ENCODE peak calls at places on chromosomes 13 and 19, in five cellular contexts. One of them, this sample, is unnamed. For H3K36me3, the result is how much of the 10 kb centered on the place peaks cover.

GRCh38 chr13:77510156-77510555 is 25.4 kb upstream of the SCEL start:
- DNase-seq in ovary: no peak
- DNase-seq in colonic mucosa: no peak
- DNase-seq in effector memory CD4-positive, alpha-beta T cell: no peak
- DNase-seq in left lung: no peak
- DNase-seq in this sample: no peak

GRCh38 chr19:11383706-11384048 is 437 bp downstream of the EPOR start:
- DNase-seq in colonic mucosa: no peak
- DNase-seq in left lung: no peak
- DNase-seq in effector memory CD4-positive, alpha-beta T cell: no peak
- DNase-seq in ovary: no peak
- DNase-seq in this sample: no peak

GRCh38 chr19:40740747-40741146 is 9.5 kb downstream of the ACTMAP start:
- DNase-seq in colonic mucosa: peak
- DNase-seq in effector memory CD4-positive, alpha-beta T cell: no peak
- DNase-seq in ovary: no peak
- DNase-seq in left lung: no peak
- DNase-seq in this sample: peak

GRCh38 chr19:41848666-41849065 is 3.8 kb downstream of the DMRTC2 start:
- DNase-seq in colonic mucosa: no peak
- DNase-seq in left lung: no peak
- DNase-seq in ovary: no peak
- DNase-seq in effector memory CD4-positive, alpha-beta T cell: no peak
- DNase-seq in this sample: no peak

GRCh38 chr19:44745386-44745831 is 3.1 kb upstream of the BCL3 start:
- DNase-seq in ovary: peak
- DNase-seq in left lung: peak
- DNase-seq in effector memory CD4-positive, alpha-beta T cell: no peak
- DNase-seq in colonic mucosa: peak
- DNase-seq in this sample: peak

GRCh38 chr19:3420909-3421619 is 54.7 kb downstream of the NFIC start:
- DNase-seq in ovary: no peak
- DNase-seq in effector memory CD4-positive, alpha-beta T cell: no peak
- DNase-seq in left lung: no peak
- DNase-seq in colonic mucosa: no peak
- DNase-seq in this sample: no peak

GRCh38 chr13:103291693-103292572 is 225.7 kb upstream of the SLC10A2 start:
- DNase-seq in ovary: no peak
- DNase-seq in effector memory CD4-positive, alpha-beta T cell: no peak
- DNase-seq in colonic mucosa: no peak
- DNase-seq in left lung: no peak
- DNase-seq in this sample: no peak

GRCh38 chr19:1098177-1099051 is 3.2 kb upstream of the POLR2E start:
- DNase-seq in effector memory CD4-positive, alpha-beta T cell: no peak
- DNase-seq in colonic mucosa: peak
- DNase-seq in left lung: no peak
- DNase-seq in ovary: no peak
- DNase-seq in this sample: peak

GRCh38 chr13:64471916-64472315 is 2758.2 kb downstream of the PCDH9 start:
- DNase-seq in left lung: no peak
- DNase-seq in ovary: no peak
- DNase-seq in effector memory CD4-positive, alpha-beta T cell: no peak
- DNase-seq in colonic mucosa: no peak
- DNase-seq in this sample: no peak

GRCh38 chr19:42076375-42076944 is 494 bp downstream of the ZNF574 start:
- DNase-seq in effector memory CD4-positive, alpha-beta T cell: no peak
- DNase-seq in ovary: peak
- DNase-seq in left lung: no peak
- DNase-seq in colonic mucosa: peak
- DNase-seq in this sample: no peak

GRCh38 chr19:48512504-48513288 is 1.1 kb upstream of the LMTK3 start:
- DNase-seq in effector memory CD4-positive, alpha-beta T cell: no peak
- DNase-seq in ovary: no peak
- DNase-seq in colonic mucosa: no peak
- DNase-seq in left lung: no peak
- DNase-seq in this sample: no peak

GRCh38 chr19:20558011-20558410 is 7.6 kb downstream of the ZNF737 start:
- DNase-seq in ovary: peak
- DNase-seq in left lung: no peak
- DNase-seq in effector memory CD4-positive, alpha-beta T cell: no peak
- DNase-seq in colonic mucosa: no peak
- DNase-seq in this sample: no peak

GRCh38 chr13:113629814-113630213 is 28.2 kb downstream of the ATP4B start:
- DNase-seq in effector memory CD4-positive, alpha-beta T cell: no peak
- DNase-seq in ovary: peak
- DNase-seq in colonic mucosa: no peak
- DNase-seq in left lung: no peak
- DNase-seq in this sample: no peak

GRCh38 chr13:45658586-45659235 is 43.2 kb upstream of the ERICH6B start:
- DNase-seq in left lung: no peak
- DNase-seq in ovary: no peak
- DNase-seq in colonic mucosa: no peak
- DNase-seq in effector memory CD4-positive, alpha-beta T cell: no peak
- DNase-seq in this sample: peak

GRCh38 chr13:100490692-100491091 is 97.9 kb downstream of the GGACT start:
- DNase-seq in ovary: no peak
- DNase-seq in effector memory CD4-positive, alpha-beta T cell: no peak
- DNase-seq in left lung: no peak
- DNase-seq in colonic mucosa: no peak
- DNase-seq in this sample: no peak

GRCh38 chr13:60331249-60332012 is 65.6 kb upstream of the TDRD3 start:
- DNase-seq in effector memory CD4-positive, alpha-beta T cell: no peak
- DNase-seq in left lung: no peak
- DNase-seq in colonic mucosa: no peak
- DNase-seq in ovary: no peak
- DNase-seq in this sample: no peak

GRCh38 chr19:55642153-55643002 is 1.1 kb upstream of the ZNF581 start:
- DNase-seq in left lung: peak
- DNase-seq in colonic mucosa: peak
- DNase-seq in ovary: peak
- DNase-seq in effector memory CD4-positive, alpha-beta T cell: no peak
- DNase-seq in this sample: peak

GRCh38 chr13:112744306-112745021 is 54.6 kb downstream of the ATP11A start:
- DNase-seq in ovary: no peak
- DNase-seq in colonic mucosa: no peak
- DNase-seq in left lung: no peak
- DNase-seq in effector memory CD4-positive, alpha-beta T cell: no peak
- DNase-seq in this sample: no peak

GRCh38 chr19:29248332-29248844 is 35.4 kb upstream of the UQCRFS1 start:
- DNase-seq in colonic mucosa: no peak
- DNase-seq in ovary: no peak
- DNase-seq in left lung: no peak
- DNase-seq in effector memory CD4-positive, alpha-beta T cell: no peak
- DNase-seq in this sample: no peak

GRCh38 chr13:93259527-93260080 is 33.0 kb downstream of the GPC6 start:
- DNase-seq in effector memory CD4-positive, alpha-beta T cell: no peak
- DNase-seq in ovary: no peak
- DNase-seq in colonic mucosa: no peak
- DNase-seq in left lung: no peak
- DNase-seq in this sample: no peak

GRCh38 chr13:98022210-98022609 is 68.7 kb downstream of the IPO5 start:
- DNase-seq in effector memory CD4-positive, alpha-beta T cell: no peak
- DNase-seq in left lung: no peak
- DNase-seq in ovary: no peak
- DNase-seq in colonic mucosa: no peak
- DNase-seq in this sample: peak

GRCh38 chr13:98020271-98020670 is 66.8 kb downstream of the IPO5 start:
- DNase-seq in left lung: no peak
- DNase-seq in effector memory CD4-positive, alpha-beta T cell: no peak
- DNase-seq in colonic mucosa: no peak
- DNase-seq in ovary: no peak
- DNase-seq in this sample: no peak

GRCh38 chr13:98026457-98026857 is 73.0 kb downstream of the IPO5 start:
- DNase-seq in effector memory CD4-positive, alpha-beta T cell: no peak
- DNase-seq in colonic mucosa: no peak
- DNase-seq in ovary: no peak
- DNase-seq in left lung: no peak
- DNase-seq in this sample: peak

DNA sequence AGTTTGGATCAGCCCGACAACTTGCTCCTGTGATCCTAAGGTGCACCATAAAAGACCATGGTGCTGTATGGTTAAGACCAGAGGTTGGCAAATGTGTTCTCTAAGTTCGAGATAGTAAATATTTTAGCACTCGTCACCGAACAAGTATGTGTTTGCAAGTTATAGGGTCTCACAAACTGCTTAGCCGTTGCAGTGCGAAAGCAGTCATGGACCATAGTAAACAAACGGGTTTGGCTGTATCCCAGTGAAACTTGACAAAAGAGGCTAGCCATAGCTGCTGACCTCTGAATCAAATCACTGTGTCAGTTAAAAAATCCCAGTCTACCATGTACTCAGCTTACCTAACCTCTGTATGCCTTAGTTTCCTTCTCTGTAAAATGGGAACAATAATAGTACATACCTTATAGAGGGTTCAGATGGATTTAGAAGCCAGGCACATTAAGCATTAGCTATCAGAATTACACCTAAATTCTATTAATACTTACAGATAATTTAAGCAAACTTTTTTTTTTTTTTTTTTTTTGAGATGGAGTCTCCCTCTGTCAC is 72.1 kb downstream of the IPO5 start:
- DNase-seq in effector memory CD4-positive, alpha-beta T cell: no peak
- DNase-seq in left lung: no peak
- DNase-seq in ovary: no peak
- DNase-seq in colonic mucosa: no peak
- DNase-seq in this sample: no peak
- H3K36me3 ChIP-seq in effector memory CD4-positive, alpha-beta T cell: under half
- H3K36me3 ChIP-seq in left lung: under half
- H3K36me3 ChIP-seq in ovary: under half
- H3K36me3 ChIP-seq in colonic mucosa: under half
- H3K36me3 ChIP-seq in this sample: under half

GRCh38 chr19:15900504-15900903 is 2.6 kb upstream of the CYP4F2 start:
- DNase-seq in effector memory CD4-positive, alpha-beta T cell: no peak
- DNase-seq in colonic mucosa: no peak
- DNase-seq in ovary: no peak
- DNase-seq in left lung: no peak
- DNase-seq in this sample: no peak

GRCh38 chr19:15897026-15897737 is 692 bp downstream of the CYP4F2 start:
- DNase-seq in effector memory CD4-positive, alpha-beta T cell: no peak
- DNase-seq in colonic mucosa: no peak
- DNase-seq in ovary: no peak
- DNase-seq in left lung: no peak
- DNase-seq in this sample: no peak

GRCh38 chr19:15897738-15898276 is at the start of gene CYP4F2:
- DNase-seq in colonic mucosa: peak
- DNase-seq in ovary: no peak
- DNase-seq in left lung: no peak
- DNase-seq in effector memory CD4-positive, alpha-beta T cell: no peak
- DNase-seq in this sample: no peak

GRCh38 chr19:15905026-15905425 is 7.2 kb upstream of the CYP4F2 start:
- DNase-seq in left lung: no peak
- DNase-seq in ovary: no peak
- DNase-seq in effector memory CD4-positive, alpha-beta T cell: no peak
- DNase-seq in colonic mucosa: no peak
- DNase-seq in this sample: no peak

GRCh38 chr19:15902254-15902653 is 4.4 kb upstream of the CYP4F2 start:
- DNase-seq in colonic mucosa: no peak
- DNase-seq in effector memory CD4-positive, alpha-beta T cell: no peak
- DNase-seq in left lung: no peak
- DNase-seq in ovary: no peak
- DNase-seq in this sample: no peak
- H3K36me3 ChIP-seq in colonic mucosa: under half
- H3K36me3 ChIP-seq in effector memory CD4-positive, alpha-beta T cell: under half
- H3K36me3 ChIP-seq in left lung: under half
- H3K36me3 ChIP-seq in ovary: under half
- H3K36me3 ChIP-seq in this sample: under half

DNA sequence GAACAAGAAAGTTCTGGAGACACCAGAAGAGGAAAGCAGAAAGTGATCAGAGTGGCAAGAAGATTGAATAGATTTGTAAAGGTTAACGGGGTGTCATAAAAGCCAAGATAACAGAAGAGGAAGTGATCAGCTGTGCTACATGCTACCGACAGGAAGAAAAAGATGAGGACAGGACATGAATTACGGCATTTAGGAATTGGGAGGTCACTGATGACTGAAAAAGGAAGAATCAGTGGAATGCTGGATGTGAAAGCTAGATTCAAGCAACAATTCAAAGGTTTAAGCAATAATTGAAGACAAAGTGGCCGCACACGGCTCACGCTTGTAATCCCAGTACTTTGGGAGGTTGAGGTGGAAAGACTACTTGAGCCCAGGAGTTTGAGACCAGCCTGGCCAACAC is 15.1 kb downstream of the ZNF160 start:
- DNase-seq in colonic mucosa: no peak
- DNase-seq in effector memory CD4-positive, alpha-beta T cell: no peak
- DNase-seq in ovary: no peak
- DNase-seq in left lung: no peak
- DNase-seq in this sample: no peak
- H3K36me3 ChIP-seq in colonic mucosa: under half
- H3K36me3 ChIP-seq in effector memory CD4-positive, alpha-beta T cell: half or more
- H3K36me3 ChIP-seq in ovary: under half
- H3K36me3 ChIP-seq in left lung: under half
- H3K36me3 ChIP-seq in this sample: half or more

GRCh38 chr13:46716821-46717220 is 80.1 kb downstream of the ESD start:
- DNase-seq in left lung: no peak
- DNase-seq in ovary: no peak
- DNase-seq in effector memory CD4-positive, alpha-beta T cell: no peak
- DNase-seq in colonic mucosa: no peak
- DNase-seq in this sample: no peak

GRCh38 chr13:46720189-46720588 is 76.8 kb downstream of the ESD start:
- DNase-seq in left lung: no peak
- DNase-seq in colonic mucosa: no peak
- DNase-seq in effector memory CD4-positive, alpha-beta T cell: no peak
- DNase-seq in ovary: no peak
- DNase-seq in this sample: no peak

GRCh38 chr13:46721054-46721453 is 75.9 kb downstream of the ESD start:
- DNase-seq in colonic mucosa: peak
- DNase-seq in effector memory CD4-positive, alpha-beta T cell: no peak
- DNase-seq in left lung: no peak
- DNase-seq in ovary: peak
- DNase-seq in this sample: peak

GRCh38 chr13:46715363-46715762 is 81.6 kb downstream of the ESD start:
- DNase-seq in colonic mucosa: no peak
- DNase-seq in effector memory CD4-positive, alpha-beta T cell: no peak
- DNase-seq in left lung: no peak
- DNase-seq in ovary: no peak
- DNase-seq in this sample: no peak

DNA sequence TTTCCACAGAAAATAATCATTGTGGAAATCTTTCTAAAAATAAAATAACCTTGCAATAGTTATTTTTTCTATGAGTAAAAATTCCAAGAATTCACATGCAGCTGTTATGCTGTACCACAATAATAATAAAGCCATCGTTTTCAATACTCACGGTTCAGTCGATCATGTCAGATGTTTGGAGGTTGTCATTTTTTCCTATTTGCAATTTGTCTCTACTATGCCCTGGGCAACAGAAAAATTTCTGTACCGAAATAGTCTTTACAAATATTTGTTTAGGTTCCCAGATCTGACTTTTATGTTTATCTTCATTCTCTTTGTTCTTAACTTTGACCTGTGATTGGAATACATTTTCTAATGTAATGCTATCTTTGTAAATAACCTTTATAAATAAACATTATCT is 79.7 kb downstream of the ESD start:
- DNase-seq in effector memory CD4-positive, alpha-beta T cell: no peak
- DNase-seq in colonic mucosa: no peak
- DNase-seq in ovary: no peak
- DNase-seq in left lung: no peak
- DNase-seq in this sample: no peak
- H3K36me3 ChIP-seq in effector memory CD4-positive, alpha-beta T cell: under half
- H3K36me3 ChIP-seq in colonic mucosa: under half
- H3K36me3 ChIP-seq in ovary: under half
- H3K36me3 ChIP-seq in left lung: under half
- H3K36me3 ChIP-seq in this sample: under half

GRCh38 chr19:12660980-12661379 is 5.6 kb downstream of the MAN2B1 start:
- DNase-seq in left lung: no peak
- DNase-seq in ovary: no peak
- DNase-seq in colonic mucosa: no peak
- DNase-seq in effector memory CD4-positive, alpha-beta T cell: no peak
- DNase-seq in this sample: no peak
- H3K36me3 ChIP-seq in left lung: under half
- H3K36me3 ChIP-seq in ovary: under half
- H3K36me3 ChIP-seq in colonic mucosa: under half
- H3K36me3 ChIP-seq in effector memory CD4-positive, alpha-beta T cell: half or more
- H3K36me3 ChIP-seq in this sample: half or more